ENCODE peak calls at places on chromosomes 3 and 15, in seven cellular contexts. O, D, F, J, S, L and V are unnamed samples.

GRCh38 chr3:184305577-184305976 is 6.5 kb downstream of the PSMD2 start:
- DNase-seq in L (peak), S (peak), O (no peak), J (no peak), F (no peak), D (no peak), V (no peak)

GRCh38 chr3:33993631-33994030 is 195.2 kb downstream of the PDCD6IP start:
- DNase-seq in J (no peak), F (no peak), L (no peak), D (no peak), S (no peak), O (no peak), V (no peak)

GRCh38 chr3:121707531-121708273 is 41.8 kb downstream of the GOLGB1 start:
- DNase-seq in J (no peak), S (peak), D (no peak), L (no peak), O (no peak), F (no peak), V (no peak)

GRCh38 chr15:45635763-45636292 is 999 bp downstream of the SQOR start:
- DNase-seq in L (no peak), D (no peak), O (no peak), F (no peak), S (no peak), J (no peak), V (no peak)

GRCh38 chr15:89728254-89728653 is 22.8 kb downstream of the MESP1 start:
- DNase-seq in L (no peak), S (no peak), F (no peak), O (no peak), D (no peak), J (peak), V (no peak)

GRCh38 chr3:20043398-20043797 is 3.2 kb downstream of the KAT2B start:
- DNase-seq in L (peak), O (no peak), D (no peak), F (no peak), S (no peak), J (peak), V (no peak)

GRCh38 chr15:99157456-99157855 is 52.6 kb downstream of the SYNM start:
- DNase-seq in L (no peak), J (no peak), S (no peak), O (no peak), D (no peak), F (no peak), V (no peak)

GRCh38 chr3:6799264-6799915 is 61.5 kb upstream of the GRM7 start:
- DNase-seq in O (peak), F (peak), J (peak), D (peak), S (peak), L (peak), V (peak)

GRCh38 chr3:11631822-11632221 is 11.9 kb downstream of the VGLL4 start:
- DNase-seq in S (no peak), L (no peak), O (no peak), D (no peak), F (no peak), J (no peak), V (no peak)

GRCh38 chr15:48627260-48627969 is 18.1 kb downstream of the FBN1 start:
- DNase-seq in O (peak), J (no peak), F (no peak), S (peak), L (no peak), D (peak), V (no peak)

GRCh38 chr3:45524605-45525004 is 69.9 kb upstream of the LIMD1 start:
- DNase-seq in J (no peak), L (no peak), F (no peak), D (no peak), O (no peak), S (no peak), V (no peak)

GRCh38 chr15:54839379-54839778 is 357.4 kb downstream of the RSL24D1 start:
- DNase-seq in L (no peak), J (no peak), O (no peak), D (no peak), F (no peak), S (no peak), V (no peak)

GRCh38 chr15:70264014-70264492 is 166.3 kb upstream of the TLE3 start:
- DNase-seq in F (peak), D (peak), O (peak), L (no peak), J (no peak), S (no peak), V (no peak)

GRCh38 chr3:77562089-77562488 is 522.2 kb downstream of the ROBO2 start:
- DNase-seq in D (no peak), L (no peak), S (no peak), F (no peak), O (no peak), J (no peak), V (no peak)

GRCh38 chr3:100103558-100104441 is 10.5 kb downstream of the FILIP1L start:
- DNase-seq in L (peak), O (no peak), D (no peak), J (no peak), F (no peak), S (peak), V (no peak)

GRCh38 chr3:24494616-24495333 is at the start of gene THRB:
- DNase-seq in F (peak), S (peak), D (peak), L (no peak), O (peak), J (peak), V (peak)
- TF ChIP-seq CTCF in F (peak), S (no peak), D (no peak), L (no peak), O (peak), J (peak), V (no peak)

DNA sequence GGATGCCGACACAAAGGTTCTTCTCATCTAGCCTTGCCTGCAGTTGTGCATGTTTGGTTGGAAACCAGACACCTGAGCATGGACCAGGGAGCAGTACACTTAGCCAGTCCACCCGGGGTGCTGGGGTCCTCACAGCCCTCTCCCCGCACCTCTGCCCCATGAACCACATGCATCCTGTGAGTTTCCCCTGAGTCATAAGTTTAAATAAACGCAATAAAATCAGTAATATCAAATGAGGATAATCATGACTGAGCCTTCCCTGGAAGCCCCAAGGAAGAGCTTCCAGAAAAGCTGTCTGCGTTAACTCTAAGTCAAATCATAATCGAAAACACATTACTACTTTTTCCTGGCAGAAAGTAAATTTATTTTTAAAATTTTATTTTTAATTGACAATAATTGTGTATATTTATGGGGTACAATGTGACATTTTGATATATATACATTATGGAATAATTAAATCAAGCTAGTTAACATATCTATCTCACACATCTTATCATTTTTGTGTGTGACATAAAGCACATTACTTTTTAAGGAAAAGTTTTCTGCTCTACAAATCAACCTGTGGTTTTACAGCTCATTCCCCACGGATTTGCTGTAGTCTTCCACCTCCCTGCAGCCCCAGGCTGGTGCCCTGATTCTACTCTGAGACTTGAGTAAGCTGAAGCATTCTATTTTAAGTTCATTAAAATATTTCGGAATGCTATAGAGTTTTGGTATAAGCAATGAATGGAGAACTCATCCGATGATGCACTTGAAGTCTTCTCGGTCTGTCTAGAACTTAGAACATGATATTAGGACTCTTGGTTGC is 166.0 kb upstream of the EIF1B start:
- DNase-seq in J (no peak), S (peak), F (no peak), O (no peak), L (no peak), D (no peak), V (no peak)
- TF ChIP-seq EZH2phosphoT487 in J (no peak), S (no peak), F (no peak), O (no peak), L (no peak), D (no peak), V (no peak)

GRCh38 chr3:125150525-125151436 is 61.8 kb downstream of the SLC12A8 start:
- DNase-seq in L (peak), S (peak), O (peak), J (peak), F (peak), D (peak), V (peak)
- TF ChIP-seq CTCF in L (peak), S (peak), O (peak), J (peak), F (peak), D (peak), V (peak)

GRCh38 chr15:29939404-29939803 is 117.1 kb upstream of the TJP1 start:
- DNase-seq in F (no peak), L (no peak), O (no peak), D (no peak), J (no peak), S (peak), V (no peak)

GRCh38 chr15:29942548-29942947 is 120.3 kb upstream of the TJP1 start:
- DNase-seq in L (no peak), S (no peak), D (no peak), J (no peak), O (no peak), F (no peak), V (no peak)

GRCh38 chr15:29944925-29945324 is 122.7 kb upstream of the TJP1 start:
- DNase-seq in F (no peak), J (no peak), D (no peak), L (no peak), O (no peak), S (no peak), V (no peak)

GRCh38 chr15:29938701-29939340 is 116.6 kb upstream of the TJP1 start:
- DNase-seq in L (peak), S (peak), O (peak), D (peak), F (no peak), J (no peak), V (no peak)

DNA sequence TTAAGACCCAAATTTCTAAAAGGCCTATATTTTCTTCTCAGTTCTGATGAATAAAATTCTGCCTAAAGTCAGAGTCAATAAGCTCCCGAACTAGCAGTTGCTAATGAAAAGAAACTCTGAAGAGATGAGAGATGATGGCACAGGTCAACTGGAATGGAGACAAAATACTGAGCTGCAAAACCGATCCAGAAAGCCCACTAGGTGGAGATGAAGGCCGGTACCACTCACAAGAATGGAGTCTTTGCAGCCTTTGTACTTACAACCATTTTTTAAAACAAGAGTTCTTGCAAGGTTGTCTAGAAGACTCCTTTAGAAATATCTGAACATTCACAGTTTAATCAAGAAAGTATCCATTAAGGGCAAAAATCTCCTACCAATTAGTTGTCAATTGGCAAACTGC is 119.9 kb upstream of the TJP1 start:
- DNase-seq in O (peak), L (no peak), D (peak), S (peak), F (peak), J (no peak), V (no peak)
- TF ChIP-seq EZH2phosphoT487 in O (no peak), L (no peak), D (no peak), S (no peak), F (no peak), J (no peak), V (no peak)